ENCODE peak calls at places on chromosomes 4 and X, in ten cellular contexts. M, T, U, Z, Q, R, F, N, V and S are unnamed samples.

GRCh38 chrX:53440631-53441517 is 6.7 kb upstream of the HSD17B10 start:
- DNase-seq in T (peak; percentile 93), U (no peak), F (peak; percentile 18), V (peak; percentile 11), M (no peak), R (peak; percentile 68), Q (peak; percentile 74), N (peak; percentile 68), Z (peak; percentile 71), S (no peak)

GRCh38 chr4:12846368-12846767 is 637.8 kb downstream of the RAB28 start:
- DNase-seq in R (no peak), N (no peak), T (no peak), M (no peak), F (no peak), V (no peak), Q (no peak), U (no peak), Z (no peak), S (no peak)

GRCh38 chrX:1763294-1763693 is 148.4 kb downstream of the ASMT start:
- DNase-seq in Q (no peak), U (no peak), N (no peak), V (no peak), T (no peak), M (no peak), Z (no peak), F (peak; percentile 44), R (no peak), S (no peak)

GRCh38 chrX:114363346-114363745 is 220.5 kb upstream of the HTR2C start:
- DNase-seq in Q (no peak), F (no peak), Z (no peak), M (no peak), R (no peak), T (no peak), V (no peak), N (no peak), U (no peak), S (no peak)

GRCh38 chr4:161714022-161714751 is 449.6 kb downstream of the FSTL5 start:
- DNase-seq in N (no peak), F (peak; percentile 27), T (no peak), U (no peak), Z (peak; percentile 34), M (no peak), R (peak; percentile 16), V (no peak), Q (peak; percentile 96), S (no peak)

GRCh38 chr4:151485541-151486131 is 76.7 kb downstream of the FHIP1A start:
- DNase-seq in N (no peak), V (no peak), T (no peak), Q (no peak), U (no peak), R (no peak), F (peak; percentile 13), M (no peak), Z (no peak), S (no peak)

GRCh38 chrX:1612641-1613286 is 2.1 kb upstream of the ASMT start:
- DNase-seq in Z (no peak), Q (no peak), M (no peak), F (no peak), U (no peak), T (no peak), R (no peak), V (no peak), N (no peak), S (no peak)

GRCh38 chrX:97050413-97050812 is 166.7 kb downstream of the RPA4 start:
- DNase-seq in Q (no peak), M (no peak), Z (peak; percentile 48), R (peak; percentile 5), V (no peak), T (no peak), N (no peak), F (no peak), U (no peak), S (no peak)

GRCh38 chrX:21004835-21005234 is 369.4 kb upstream of the CNKSR2 start:
- DNase-seq in Q (peak; percentile 57), N (peak; percentile 21), R (peak; percentile 10), T (no peak), U (no peak), V (no peak), Z (peak; percentile 51), M (no peak), F (peak; percentile 3), S (no peak)

GRCh38 chr4:37687175-37687525 is 974 bp upstream of the RELL1 start:
- DNase-seq in N (no peak), U (no peak), F (no peak), V (no peak), Z (no peak), Q (no peak), R (no peak), M (no peak), T (no peak), S (no peak)